ENCODE peak calls at places on chromosome 19, in seven cellular contexts. One of them, this sample, is unnamed. For H3K79me1, the result is how much of the 10 kb centered on the place peaks cover.

GRCh38 chr19:19510432-19510831 is 4.9 kb downstream of the TSSK6 start:
- DNase-seq in H1: no peak
- DNase-seq in trophoblast cell: peak
- DNase-seq in IMR-90: no peak
- DNase-seq in mesendoderm: peak
- DNase-seq in H9: peak
- DNase-seq in mesenchymal stem cell: no peak
- DNase-seq in this sample: no peak

GRCh38 chr19:52099497-52100138 is 4.1 kb upstream of the ZNF841 start:
- DNase-seq in trophoblast cell: no peak
- DNase-seq in mesenchymal stem cell: no peak
- DNase-seq in mesendoderm: no peak
- DNase-seq in H1: no peak
- DNase-seq in IMR-90: no peak
- DNase-seq in H9: no peak
- DNase-seq in this sample: no peak

GRCh38 chr19:12913011-12913561 is 6.0 kb downstream of the SYCE2 start:
- DNase-seq in trophoblast cell: no peak
- DNase-seq in IMR-90: peak
- DNase-seq in mesendoderm: peak
- DNase-seq in mesenchymal stem cell: peak
- DNase-seq in H9: peak
- DNase-seq in H1: no peak
- DNase-seq in this sample: no peak

GRCh38 chr19:52270266-52270885 is 989 bp downstream of the ZNF766 start:
- DNase-seq in H9: no peak
- DNase-seq in H1: no peak
- DNase-seq in IMR-90: peak
- DNase-seq in mesendoderm: peak
- DNase-seq in mesenchymal stem cell: no peak
- DNase-seq in trophoblast cell: no peak
- DNase-seq in this sample: no peak

GRCh38 chr19:48703316-48703715 is 7.5 kb downstream of the FUT2 start:
- DNase-seq in H9: no peak
- DNase-seq in IMR-90: no peak
- DNase-seq in trophoblast cell: no peak
- DNase-seq in mesendoderm: no peak
- DNase-seq in H1: no peak
- DNase-seq in mesenchymal stem cell: no peak
- DNase-seq in this sample: no peak

GRCh38 chr19:48868196-48868886 is at the start of gene PLEKHA4:
- DNase-seq in IMR-90: peak
- DNase-seq in mesendoderm: no peak
- DNase-seq in H1: no peak
- DNase-seq in mesenchymal stem cell: peak
- DNase-seq in trophoblast cell: no peak
- DNase-seq in H9: peak
- DNase-seq in this sample: no peak

GRCh38 chr19:2982983-2983350 is 5.6 kb downstream of the TLE6 start:
- DNase-seq in H1: no peak
- DNase-seq in trophoblast cell: peak
- DNase-seq in IMR-90: peak
- DNase-seq in H9: no peak
- DNase-seq in mesenchymal stem cell: peak
- DNase-seq in mesendoderm: no peak
- DNase-seq in this sample: no peak

GRCh38 chr19:56837892-56838679 is 2.4 kb downstream of the PEG3 start:
- DNase-seq in mesendoderm: peak
- DNase-seq in trophoblast cell: peak
- DNase-seq in mesenchymal stem cell: no peak
- DNase-seq in H1: no peak
- DNase-seq in H9: no peak
- DNase-seq in IMR-90: no peak
- DNase-seq in this sample: peak

GRCh38 chr19:50728084-50728737 is 5.0 kb downstream of the CLEC11A start:
- DNase-seq in mesendoderm: peak
- DNase-seq in IMR-90: peak
- DNase-seq in trophoblast cell: peak
- DNase-seq in H9: peak
- DNase-seq in mesenchymal stem cell: no peak
- DNase-seq in H1: peak
- DNase-seq in this sample: peak

GRCh38 chr19:42378225-42378929 is 11.7 kb downstream of the CNFN start:
- DNase-seq in H1: no peak
- DNase-seq in trophoblast cell: no peak
- DNase-seq in H9: no peak
- DNase-seq in mesendoderm: no peak
- DNase-seq in mesenchymal stem cell: no peak
- DNase-seq in IMR-90: no peak
- DNase-seq in this sample: no peak

GRCh38 chr19:45814851-45815481 is at the start of gene RSPH6A:
- DNase-seq in H1: no peak
- DNase-seq in trophoblast cell: no peak
- DNase-seq in H9: peak
- DNase-seq in IMR-90: no peak
- DNase-seq in mesendoderm: peak
- DNase-seq in mesenchymal stem cell: no peak
- DNase-seq in this sample: no peak

GRCh38 chr19:53730391-53730790 is 93.7 kb downstream of the NLRP12 start:
- DNase-seq in H1: no peak
- DNase-seq in trophoblast cell: peak
- DNase-seq in mesenchymal stem cell: no peak
- DNase-seq in mesendoderm: no peak
- DNase-seq in IMR-90: no peak
- DNase-seq in H9: no peak
- DNase-seq in this sample: no peak

GRCh38 chr19:41706741-41707501 is 1.5 kb upstream of the CEACAM5 start:
- DNase-seq in H1: peak
- DNase-seq in H9: peak
- DNase-seq in trophoblast cell: no peak
- DNase-seq in mesenchymal stem cell: no peak
- DNase-seq in IMR-90: no peak
- DNase-seq in mesendoderm: peak
- DNase-seq in this sample: peak

GRCh38 chr19:19078801-19079200 is 15.0 kb downstream of the SLC25A42 start:
- DNase-seq in H1: no peak
- DNase-seq in H9: no peak
- DNase-seq in trophoblast cell: no peak
- DNase-seq in mesenchymal stem cell: no peak
- DNase-seq in mesendoderm: no peak
- DNase-seq in IMR-90: no peak
- DNase-seq in this sample: no peak

GRCh38 chr19:45817010-45817724 is 2.1 kb upstream of the RSPH6A start:
- DNase-seq in mesenchymal stem cell: peak
- DNase-seq in H9: peak
- DNase-seq in trophoblast cell: peak
- DNase-seq in mesendoderm: peak
- DNase-seq in IMR-90: peak
- DNase-seq in H1: peak
- DNase-seq in this sample: peak

GRCh38 chr19:32916969-32917611 is 47.5 kb upstream of the SLC7A9 start:
- DNase-seq in trophoblast cell: no peak
- DNase-seq in mesendoderm: peak
- DNase-seq in H9: no peak
- DNase-seq in H1: no peak
- DNase-seq in mesenchymal stem cell: no peak
- DNase-seq in IMR-90: no peak
- DNase-seq in this sample: no peak

GRCh38 chr19:41998246-41999020 is 4.4 kb upstream of the ATP1A3 start:
- DNase-seq in H1: no peak
- DNase-seq in trophoblast cell: no peak
- DNase-seq in mesendoderm: peak
- DNase-seq in IMR-90: peak
- DNase-seq in mesenchymal stem cell: peak
- DNase-seq in H9: peak
- DNase-seq in this sample: peak

DNA sequence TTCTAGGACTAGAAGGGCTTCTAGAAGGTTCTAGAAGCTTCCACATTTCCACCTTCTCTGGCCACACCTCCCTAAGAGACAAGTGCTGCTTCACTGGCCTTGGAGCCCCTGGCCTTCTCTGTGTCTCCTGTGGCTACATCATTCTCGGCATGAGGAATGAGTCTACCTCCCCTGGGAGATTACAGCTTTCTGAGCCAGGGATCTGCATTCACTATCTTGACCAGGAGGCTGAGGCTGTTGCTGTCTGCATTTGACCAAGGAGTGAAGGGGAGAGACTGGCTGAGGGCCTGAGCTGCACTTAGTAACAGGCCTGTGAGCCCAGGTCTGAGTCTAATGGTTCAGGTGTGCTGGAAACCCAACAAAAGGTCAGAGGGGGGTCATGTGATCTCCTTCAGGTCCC is 5.3 kb downstream of the CPAMD8 start:
- DNase-seq in H9: no peak
- DNase-seq in IMR-90: no peak
- DNase-seq in H1: no peak
- DNase-seq in mesendoderm: no peak
- DNase-seq in trophoblast cell: no peak
- DNase-seq in mesenchymal stem cell: no peak
- DNase-seq in this sample: no peak
- H3K79me1 ChIP-seq in H9: under half
- H3K79me1 ChIP-seq in IMR-90: under half
- H3K79me1 ChIP-seq in H1: under half
- H3K79me1 ChIP-seq in mesendoderm: under half
- H3K79me1 ChIP-seq in trophoblast cell: under half
- H3K79me1 ChIP-seq in mesenchymal stem cell: under half
- H3K79me1 ChIP-seq in this sample: under half

GRCh38 chr19:4366666-4367335 is 23.4 kb downstream of the MPND start:
- DNase-seq in trophoblast cell: no peak
- DNase-seq in H1: no peak
- DNase-seq in IMR-90: no peak
- DNase-seq in mesenchymal stem cell: no peak
- DNase-seq in H9: no peak
- DNase-seq in mesendoderm: no peak
- DNase-seq in this sample: no peak
- H2BK120ac ChIP-seq in trophoblast cell: no peak
- H2BK120ac ChIP-seq in H1: no peak
- H2BK120ac ChIP-seq in IMR-90: no peak
- H2BK120ac ChIP-seq in mesenchymal stem cell: no peak
- H2BK120ac ChIP-seq in H9: no peak
- H2BK120ac ChIP-seq in mesendoderm: no peak
- H2BK120ac ChIP-seq in this sample: peak

DNA sequence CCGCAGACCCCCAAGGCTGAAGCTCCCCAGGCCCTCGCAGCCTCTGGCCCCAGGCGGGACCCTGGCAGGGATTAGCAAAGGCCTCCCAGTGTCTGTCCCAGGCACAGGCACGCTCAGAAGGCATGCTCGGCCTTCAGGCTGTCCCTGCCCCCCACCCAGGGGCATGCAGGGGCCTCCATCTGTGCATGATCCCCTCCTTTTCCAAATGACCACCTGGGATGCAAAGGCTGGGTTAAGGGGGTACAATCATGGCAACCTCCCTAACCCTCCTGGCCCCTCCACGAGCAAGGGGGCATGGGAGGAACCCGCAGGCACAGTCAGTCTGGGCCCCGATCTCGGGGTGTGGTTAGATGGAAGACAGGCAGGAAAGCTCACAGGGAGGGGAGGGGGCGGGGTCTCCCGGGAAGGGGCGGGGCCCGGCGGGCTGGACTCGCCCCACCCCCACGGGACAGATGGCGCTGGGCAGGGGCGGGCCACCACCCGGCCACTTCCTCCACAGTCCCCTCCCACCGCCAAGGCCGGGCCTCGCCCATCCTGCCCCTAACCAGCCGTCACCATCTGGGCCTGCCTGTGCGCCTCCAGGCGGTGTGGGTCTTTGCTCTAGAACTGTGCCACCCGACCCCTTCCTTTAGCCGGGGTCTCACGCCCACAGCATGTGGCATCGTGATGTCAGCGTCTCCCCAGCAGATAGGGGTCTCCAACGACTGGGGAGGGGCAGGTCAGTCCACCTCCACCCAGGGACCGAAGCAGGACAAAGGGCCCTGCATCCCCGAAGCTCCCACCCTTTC is 7.0 kb upstream of the REXO1 start:
- DNase-seq in mesenchymal stem cell: peak
- DNase-seq in H9: peak
- DNase-seq in H1: peak
- DNase-seq in trophoblast cell: peak
- DNase-seq in mesendoderm: peak
- DNase-seq in IMR-90: peak
- DNase-seq in this sample: peak
- H3K4ac ChIP-seq in mesenchymal stem cell: peak
- H3K4ac ChIP-seq in H9: no peak
- H3K4ac ChIP-seq in H1: peak
- H3K4ac ChIP-seq in trophoblast cell: no peak
- H3K4ac ChIP-seq in mesendoderm: peak
- H3K4ac ChIP-seq in IMR-90: peak
- H3K4ac ChIP-seq in this sample: no peak

GRCh38 chr19:5254944-5255343 is 85.7 kb downstream of the PTPRS start:
- DNase-seq in mesendoderm: no peak
- DNase-seq in IMR-90: no peak
- DNase-seq in H9: no peak
- DNase-seq in trophoblast cell: no peak
- DNase-seq in H1: no peak
- DNase-seq in mesenchymal stem cell: no peak
- DNase-seq in this sample: no peak

GRCh38 chr19:5251096-5252065 is 89.2 kb downstream of the PTPRS start:
- DNase-seq in mesendoderm: peak
- DNase-seq in trophoblast cell: no peak
- DNase-seq in mesenchymal stem cell: no peak
- DNase-seq in H1: no peak
- DNase-seq in H9: peak
- DNase-seq in IMR-90: no peak
- DNase-seq in this sample: no peak

GRCh38 chr19:5254543-5254942 is 86.1 kb downstream of the PTPRS start:
- DNase-seq in trophoblast cell: no peak
- DNase-seq in H9: no peak
- DNase-seq in mesenchymal stem cell: no peak
- DNase-seq in mesendoderm: no peak
- DNase-seq in H1: no peak
- DNase-seq in IMR-90: no peak
- DNase-seq in this sample: no peak

GRCh38 chr19:5255602-5256231 is 84.9 kb downstream of the PTPRS start:
- DNase-seq in mesenchymal stem cell: no peak
- DNase-seq in H9: no peak
- DNase-seq in H1: no peak
- DNase-seq in IMR-90: no peak
- DNase-seq in trophoblast cell: peak
- DNase-seq in mesendoderm: peak
- DNase-seq in this sample: no peak

DNA sequence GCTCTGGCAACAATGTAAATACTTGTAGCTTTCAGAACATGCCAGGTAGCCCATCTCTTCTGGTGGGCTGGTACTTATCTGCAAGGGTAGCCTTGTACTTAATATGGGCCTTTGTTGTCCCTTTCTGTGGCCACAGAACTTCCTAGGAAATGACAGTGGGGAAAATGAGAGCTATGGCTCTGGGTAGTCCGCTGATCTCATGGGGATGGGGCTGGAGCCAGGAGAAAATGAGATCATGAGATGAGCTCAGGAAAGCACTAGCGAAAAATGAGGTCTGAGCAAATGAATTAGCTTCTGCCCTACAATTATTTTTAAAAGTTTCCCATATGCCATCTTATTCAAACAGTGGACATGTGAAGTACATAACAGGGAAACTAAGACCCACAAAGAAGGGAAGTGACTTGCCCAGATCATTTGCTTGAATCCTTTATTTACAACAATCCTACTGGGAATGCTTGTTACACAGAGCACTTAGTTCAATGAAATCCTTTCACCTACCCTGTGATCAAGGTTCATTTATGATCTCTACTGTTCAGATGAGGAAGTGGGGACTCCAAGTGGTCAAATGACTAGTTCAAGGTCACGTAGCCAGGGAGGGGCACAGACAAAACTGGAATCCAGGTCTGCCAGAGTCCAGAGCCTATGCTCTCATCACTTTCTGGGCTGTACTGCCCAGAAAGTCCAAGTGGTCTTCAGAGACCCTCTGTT is 87.1 kb downstream of the PTPRS start:
- DNase-seq in H9: no peak
- DNase-seq in H1: no peak
- DNase-seq in IMR-90: peak
- DNase-seq in trophoblast cell: no peak
- DNase-seq in mesenchymal stem cell: no peak
- DNase-seq in mesendoderm: no peak
- DNase-seq in this sample: no peak
- H3K79me1 ChIP-seq in H9: under half
- H3K79me1 ChIP-seq in H1: under half
- H3K79me1 ChIP-seq in IMR-90: under half
- H3K79me1 ChIP-seq in trophoblast cell: under half
- H3K79me1 ChIP-seq in mesenchymal stem cell: under half
- H3K79me1 ChIP-seq in mesendoderm: under half
- H3K79me1 ChIP-seq in this sample: under half